ENCODE peak calls at places on chromosomes 16 and 17, in six cellular contexts. U, Q, X, V, H and W are unnamed samples.

GRCh38 chr16:67013823-67014640 is 14.9 kb upstream of the CBFB start:
- DNase-seq in H (no peak), Q (peak), U (peak), X (no peak), V (no peak), W (no peak)

GRCh38 chr17:2138768-2139167 is 83.9 kb downstream of the HIC1 start:
- DNase-seq in X (no peak), V (peak), H (no peak), U (peak), Q (no peak), W (no peak)

GRCh38 chr17:2053380-2054261 is 1.3 kb upstream of the HIC1 start:
- DNase-seq in U (peak), X (no peak), H (no peak), Q (peak), V (no peak), W (no peak)

GRCh38 chr17:77247048-77247541 is 106.3 kb downstream of the SEC14L1 start:
- DNase-seq in U (peak), V (no peak), X (peak), Q (peak), H (no peak), W (no peak)

GRCh38 chr17:44345497-44346026 is 460 bp downstream of the GRN start:
- DNase-seq in H (no peak), V (peak), Q (peak), U (peak), X (peak), W (no peak)

GRCh38 chr17:60439501-60439900 is 17.2 kb downstream of the CHCT1 start:
- DNase-seq in H (no peak), Q (no peak), U (no peak), V (no peak), X (no peak), W (no peak)

GRCh38 chr16:66895697-66895995 is 15.3 kb downstream of the PDP2 start:
- DNase-seq in Q (no peak), U (no peak), V (no peak), H (no peak), X (no peak), W (no peak)

GRCh38 chr17:21034350-21035235 is 8.2 kb downstream of the USP22 start:
- DNase-seq in V (no peak), X (no peak), U (no peak), H (no peak), Q (no peak), W (no peak)

GRCh38 chr16:68825427-68825826 is 17.9 kb upstream of the TANGO6 start:
- DNase-seq in X (no peak), Q (no peak), H (no peak), V (no peak), U (peak), W (no peak)

GRCh38 chr16:79703066-79703465 is 102.5 kb upstream of the MAF start:
- DNase-seq in Q (no peak), X (no peak), V (no peak), U (no peak), H (no peak), W (no peak)

GRCh38 chr16:86509759-86510464 is 415 bp upstream of the FOXF1 start:
- DNase-seq in H (no peak), X (no peak), Q (peak), U (peak), V (no peak), W (no peak)

GRCh38 chr17:82528484-82529265 is 9.1 kb downstream of the FOXK2 start:
- DNase-seq in H (no peak), X (peak), Q (no peak), U (peak), V (peak), W (no peak)

GRCh38 chr17:44094701-44095387 is 24.3 kb downstream of the G6PC3 start:
- DNase-seq in Q (no peak), U (no peak), H (no peak), X (no peak), V (no peak), W (no peak)

GRCh38 chr17:81487487-81488275 is 24.9 kb downstream of the ACTG1 start:
- DNase-seq in V (no peak), X (no peak), H (no peak), Q (peak), U (peak), W (no peak)

GRCh38 chr17:81394831-81395599 is at the start of gene BAHCC1:
- DNase-seq in Q (peak), V (peak), X (peak), H (peak), U (peak), W (peak)

GRCh38 chr17:9898812-9899211 is 6.3 kb downstream of the RCVRN start:
- DNase-seq in Q (no peak), X (no peak), U (no peak), V (no peak), H (no peak), W (no peak)

GRCh38 chr17:65558683-65559311 is 2.7 kb downstream of the AXIN2 start:
- DNase-seq in X (no peak), U (peak), Q (no peak), V (no peak), H (no peak), W (no peak)

GRCh38 chr17:82935944-82936767 is 96.3 kb upstream of the ZNF750 start:
- DNase-seq in X (no peak), H (no peak), Q (no peak), V (no peak), U (no peak), W (no peak)

GRCh38 chr17:60604686-60605334 is 4.8 kb downstream of the PPM1D start:
- DNase-seq in V (peak), H (no peak), U (no peak), Q (peak), X (peak), W (no peak)

GRCh38 chr16:27795992-27796614 is 246.2 kb downstream of the KATNIP start:
- DNase-seq in H (no peak), U (peak), Q (peak), X (peak), V (no peak), W (no peak)

GRCh38 chr17:9268546-9268945 is 247.2 kb downstream of the NTN1 start:
- DNase-seq in X (no peak), Q (no peak), U (no peak), H (no peak), V (no peak), W (no peak)

GRCh38 chr16:86261379-86261778 is 248.9 kb upstream of the FOXF1 start:
- DNase-seq in X (peak), Q (no peak), V (no peak), H (no peak), U (no peak), W (no peak)

GRCh38 chr17:13398853-13399252 is 202.9 kb downstream of the HS3ST3A1 start:
- DNase-seq in Q (no peak), U (no peak), X (no peak), V (no peak), H (no peak), W (no peak)

GRCh38 chr16:68756250-68757051 is 19.4 kb downstream of the CDH1 start:
- DNase-seq in V (peak), Q (no peak), U (peak), H (no peak), X (peak), W (peak)

GRCh38 chr17:17042851-17043667 is 802 bp downstream of the MPRIP start:
- DNase-seq in X (no peak), Q (no peak), H (no peak), V (peak), U (no peak), W (no peak)

DNA sequence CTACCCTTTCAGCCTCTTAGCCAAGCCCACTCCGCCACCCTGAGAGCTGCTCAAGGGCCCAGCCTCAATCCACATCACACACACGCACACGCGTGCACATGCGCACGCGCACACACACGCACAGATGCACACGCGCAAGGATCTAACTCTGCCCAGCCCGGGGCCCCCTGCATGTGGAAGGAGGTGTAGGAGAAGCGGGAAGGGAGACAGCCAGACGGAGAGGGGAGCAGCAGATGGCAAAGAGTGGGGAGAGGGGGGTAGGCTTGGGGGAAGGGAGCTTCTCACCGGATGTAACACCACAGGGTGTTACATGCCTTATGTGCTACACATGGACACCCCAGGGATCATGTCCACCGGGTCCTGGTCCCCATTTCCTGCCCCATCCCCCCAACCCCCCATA is 15.3 kb downstream of the DLG4 start:
- DNase-seq in V (no peak), Q (no peak), U (no peak), X (no peak), H (no peak), W (no peak)
- H3K27ac ChIP-seq in V (no peak), Q (peak), U (no peak), X (no peak), H (peak), W (no peak)

DNA sequence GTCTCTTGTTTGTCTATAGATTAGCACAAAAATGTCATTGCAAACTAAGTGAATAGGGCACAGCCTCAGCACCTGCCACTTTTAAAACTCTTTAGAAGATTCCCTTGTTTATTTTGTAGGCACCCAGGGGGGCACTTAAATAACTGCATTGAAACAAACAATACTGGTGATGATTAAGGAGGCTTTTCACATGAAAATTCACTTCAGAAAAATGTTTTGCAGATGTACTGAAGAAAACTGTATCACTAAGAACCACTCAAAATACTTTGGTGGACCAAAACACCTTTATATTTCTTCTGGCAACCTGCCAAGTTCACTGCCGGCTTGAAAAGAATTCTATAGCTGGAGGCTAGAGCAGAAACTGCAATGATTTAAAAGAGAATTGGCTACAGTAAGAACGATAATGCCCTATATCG is 281.5 kb downstream of the TOX3 start:
- DNase-seq in X (no peak), Q (no peak), U (no peak), H (no peak), V (no peak), W (no peak)
- H3K27ac ChIP-seq in X (no peak), Q (no peak), U (no peak), H (no peak), V (no peak), W (no peak)

DNA sequence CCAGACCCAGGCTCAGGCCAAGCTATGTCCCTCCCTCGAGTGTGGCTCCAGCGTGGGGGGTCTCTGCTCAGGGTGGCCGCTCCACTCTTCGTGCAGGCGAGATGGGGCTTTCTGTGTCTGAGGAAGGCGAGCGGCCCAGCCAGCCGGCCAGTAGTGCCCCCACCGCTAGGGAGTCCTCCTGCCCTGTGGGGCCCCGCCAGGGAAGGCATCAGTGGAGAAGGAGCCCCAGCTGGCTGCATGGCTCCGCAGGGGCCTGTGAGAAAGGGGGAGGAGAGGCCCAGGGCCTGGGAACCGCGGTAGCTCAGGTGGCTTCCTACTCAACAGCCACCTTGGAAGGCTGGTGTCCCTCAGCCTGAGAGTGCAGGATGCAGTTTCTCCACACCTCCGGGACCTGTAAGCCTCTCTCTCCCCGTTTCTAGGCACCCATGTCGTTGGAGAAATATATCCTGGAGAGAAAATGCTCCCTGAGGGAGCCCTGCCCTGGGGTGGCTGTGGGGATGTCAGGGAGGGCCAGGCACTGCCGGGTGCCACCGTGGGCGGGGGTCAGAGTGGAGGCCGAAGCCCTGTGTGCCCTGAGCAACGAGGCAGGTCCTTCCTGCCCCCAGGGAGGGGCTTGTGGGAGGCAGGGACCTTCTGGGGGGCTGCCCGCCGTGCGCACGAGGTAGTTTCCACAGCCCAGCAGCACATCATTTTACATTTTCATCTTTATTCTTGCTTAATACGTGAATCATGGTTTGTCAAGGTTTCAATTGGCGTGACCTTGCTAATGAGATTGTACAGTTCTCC is 3.3 kb downstream of the PIGQ start:
- DNase-seq in X (no peak), Q (no peak), V (no peak), H (no peak), U (no peak), W (no peak)
- H3K27ac ChIP-seq in X (no peak), Q (no peak), V (no peak), H (no peak), U (no peak), W (no peak)

DNA sequence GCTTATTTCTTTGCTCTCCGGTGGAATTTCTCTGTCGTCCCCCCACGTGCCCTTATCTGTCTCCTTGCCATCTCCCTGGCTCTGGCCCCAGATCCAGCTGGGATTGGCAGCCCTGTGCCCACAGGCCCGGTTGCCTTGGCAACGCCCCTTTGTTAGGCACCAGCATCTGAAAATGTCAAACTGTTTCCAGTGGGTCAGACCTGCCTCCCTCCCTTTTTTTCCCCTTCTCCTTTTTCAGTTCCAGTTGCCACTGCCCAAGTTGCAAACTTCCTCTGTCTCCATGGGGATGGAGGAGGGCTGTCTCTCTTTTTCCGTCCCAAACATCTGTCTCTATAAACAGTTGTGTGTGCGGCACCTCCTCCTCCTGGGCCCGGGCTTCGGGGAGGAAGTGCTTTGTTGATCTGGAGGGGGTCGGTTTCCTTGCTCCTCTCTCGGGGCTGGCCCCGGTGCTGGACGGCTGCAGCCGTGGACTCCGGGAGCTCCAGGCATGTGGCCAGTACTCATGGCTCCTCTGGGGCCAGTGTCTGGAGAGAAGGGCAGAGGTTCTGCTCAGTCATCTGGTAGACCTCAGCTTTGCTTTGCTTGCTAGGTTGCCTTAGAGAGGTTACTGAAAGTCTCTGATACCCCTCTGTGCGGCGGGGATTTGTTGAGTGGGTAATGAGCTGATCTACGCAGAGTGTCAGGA is 35.3 kb downstream of the SOCS3 start:
- DNase-seq in V (no peak), X (no peak), Q (peak), H (no peak), U (peak), W (no peak)
- H3K27ac ChIP-seq in V (no peak), X (peak), Q (no peak), H (peak), U (peak), W (no peak)

GRCh38 chr17:74270333-74270732 is 3.7 kb upstream of the DNAI2 start:
- DNase-seq in H (no peak), X (no peak), V (no peak), Q (no peak), U (no peak), W (no peak)

GRCh38 chr17:74272731-74273201 is 1.3 kb upstream of the DNAI2 start:
- DNase-seq in X (no peak), H (no peak), V (no peak), U (no peak), Q (no peak), W (no peak)

GRCh38 chr17:74271902-74272563 is 2.0 kb upstream of the DNAI2 start:
- DNase-seq in H (peak), X (no peak), V (no peak), U (peak), Q (no peak), W (no peak)

GRCh38 chr17:74268554-74268953 is 5.5 kb upstream of the DNAI2 start:
- DNase-seq in V (no peak), U (no peak), Q (no peak), H (no peak), X (no peak), W (no peak)

DNA sequence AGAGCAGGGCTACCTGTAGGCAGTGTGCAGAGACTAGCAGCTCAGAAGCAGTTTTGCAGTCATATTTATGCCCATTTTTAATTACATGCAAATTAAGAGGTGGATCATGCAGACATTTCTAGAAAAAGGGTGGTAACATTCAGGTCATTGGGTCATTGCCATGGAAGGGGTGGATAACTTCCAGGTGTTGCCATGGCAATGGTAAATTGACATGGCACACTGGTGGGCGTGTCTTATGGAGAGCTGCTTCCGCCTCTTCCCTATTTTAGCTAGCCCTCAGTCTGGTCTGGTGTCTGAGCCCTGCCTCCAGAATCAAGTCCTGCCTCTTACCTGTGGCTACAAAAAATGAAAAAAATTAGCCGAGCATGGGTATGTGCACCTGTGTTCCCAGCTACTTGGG is 2.8 kb upstream of the DNAI2 start:
- DNase-seq in Q (no peak), U (no peak), X (no peak), V (no peak), H (no peak), W (no peak)
- H3K27ac ChIP-seq in Q (no peak), U (no peak), X (no peak), V (no peak), H (peak), W (no peak)

GRCh38 chr16:620700-621525 is 9.9 kb upstream of the WFIKKN1 start:
- DNase-seq in H (no peak), X (no peak), U (no peak), Q (no peak), V (no peak), W (no peak)

GRCh38 chr16:624522-625401 is 6.0 kb upstream of the WFIKKN1 start:
- DNase-seq in X (no peak), V (no peak), Q (no peak), H (no peak), U (no peak), W (no peak)

GRCh38 chr16:621526-622105 is 9.2 kb upstream of the WFIKKN1 start:
- DNase-seq in X (no peak), V (no peak), U (no peak), Q (no peak), H (no peak), W (no peak)

GRCh38 chr16:625402-626173 is 5.2 kb upstream of the WFIKKN1 start:
- DNase-seq in Q (no peak), U (no peak), H (no peak), V (no peak), X (no peak), W (no peak)

GRCh38 chr16:622920-623280 is 7.9 kb upstream of the WFIKKN1 start:
- DNase-seq in X (no peak), V (no peak), H (no peak), U (no peak), Q (no peak), W (no peak)
- H3K27ac ChIP-seq in X (no peak), V (no peak), H (no peak), U (no peak), Q (no peak), W (no peak)

DNA sequence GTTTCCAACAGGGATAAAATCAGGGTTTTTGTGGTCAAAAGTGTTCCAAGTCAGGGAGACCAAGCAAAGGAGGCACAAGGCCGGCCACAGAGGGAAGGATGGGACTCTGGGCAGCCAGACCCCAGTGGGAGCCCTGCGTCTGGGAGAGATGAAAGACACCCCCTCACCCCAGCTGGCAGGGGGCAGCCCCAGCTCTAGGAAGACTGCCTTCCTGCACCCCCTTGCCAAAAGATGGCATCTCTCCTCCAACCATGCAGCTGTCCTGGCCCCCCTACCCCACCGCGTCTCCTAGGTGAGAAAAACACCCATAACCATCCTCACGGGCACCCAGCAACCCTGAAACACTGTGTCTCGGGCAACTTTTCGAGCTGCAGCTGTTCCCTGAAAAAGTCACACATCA is 51.3 kb downstream of the CUEDC1 start:
- DNase-seq in U (no peak), H (no peak), X (no peak), Q (no peak), V (no peak), W (no peak)
- H3K27ac ChIP-seq in U (peak), H (peak), X (peak), Q (no peak), V (peak), W (peak)

GRCh38 chr17:19426631-19427030 is 15.6 kb downstream of the RNF112 start:
- DNase-seq in U (no peak), H (no peak), V (no peak), X (no peak), Q (no peak), W (no peak)

GRCh38 chr17:19433727-19434340 is 22.8 kb downstream of the RNF112 start:
- DNase-seq in X (no peak), U (no peak), V (no peak), H (no peak), Q (no peak), W (no peak)

GRCh38 chr17:19433240-19433639 is 22.2 kb downstream of the RNF112 start:
- DNase-seq in H (no peak), U (no peak), V (no peak), X (no peak), Q (no peak), W (no peak)

DNA sequence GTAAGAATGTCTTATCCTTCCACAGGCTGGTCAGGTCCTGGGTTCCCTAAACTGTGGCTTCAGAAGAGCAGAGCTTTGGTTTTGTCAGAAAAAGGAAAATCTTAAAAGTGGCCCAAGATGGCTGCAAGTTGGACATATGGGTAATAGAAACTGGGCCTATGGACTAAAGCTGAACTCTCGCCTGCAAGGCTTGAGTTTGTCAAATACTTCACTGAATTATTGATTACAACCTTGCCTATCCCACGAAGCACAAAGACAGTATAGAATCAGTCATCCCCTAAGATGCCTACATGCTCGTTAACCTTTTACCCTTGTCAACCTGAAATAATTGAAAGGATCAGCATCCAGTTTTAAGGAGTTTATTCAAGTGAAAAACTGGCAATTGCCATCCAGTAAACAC is 20.7 kb downstream of the RNF112 start:
- DNase-seq in Q (no peak), U (no peak), V (no peak), H (no peak), X (no peak), W (no peak)
- H3K27ac ChIP-seq in Q (no peak), U (no peak), V (no peak), H (no peak), X (no peak), W (no peak)